ENCODE peak calls at places on chromosome 18, in four cellular contexts. P, Q, M and J are unnamed samples.

GRCh38 chr18:48399303-48400075 is 9.7 kb downstream of the ZBTB7C start:
- DNase-seq in Q (no peak), P (no peak), M (no peak), J (no peak)

GRCh38 chr18:26073742-26074141 is 16.7 kb downstream of the SS18 start:
- DNase-seq in Q (no peak), M (no peak), P (no peak), J (no peak)

GRCh38 chr18:68728301-68728700 is 13.4 kb upstream of the TMX3 start:
- DNase-seq in M (no peak), Q (no peak), P (no peak), J (no peak)

GRCh38 chr18:4842287-4842686 is 354.8 kb downstream of the AKAIN1 start:
- DNase-seq in M (no peak), P (no peak), Q (no peak), J (no peak)

GRCh38 chr18:63617049-63617995 is 26.7 kb downstream of the SERPINB4 start:
- DNase-seq in P (no peak), Q (no peak), M (no peak), J (peak; percentile 26)

GRCh38 chr18:37701967-37702366 is 136.4 kb upstream of the CELF4 start:
- DNase-seq in P (no peak), Q (no peak), M (no peak), J (no peak)

GRCh38 chr18:71902482-71902881 is 641.7 kb downstream of the CBLN2 start:
- DNase-seq in M (no peak), P (no peak), Q (no peak), J (no peak)

GRCh38 chr18:27750014-27750413 is 426.9 kb downstream of the CDH2 start:
- DNase-seq in M (peak; percentile 80), P (peak; percentile 74), Q (peak; percentile 67), J (peak; percentile 98)

GRCh38 chr18:2325933-2326332 is 245.4 kb downstream of the METTL4 start:
- DNase-seq in P (no peak), Q (no peak), M (no peak), J (no peak)

GRCh38 chr18:961644-962355 is 57.1 kb downstream of the ADCYAP1 start:
- DNase-seq in Q (peak; percentile 85), M (peak; percentile 50), P (peak; percentile 34), J (peak; percentile 43)

GRCh38 chr18:26429535-26429934 is 118.8 kb downstream of the KCTD1 start:
- DNase-seq in P (no peak), Q (peak; percentile 42), M (no peak), J (peak; percentile 48)

GRCh38 chr18:79681484-79682387 is 2.1 kb downstream of the CTDP1 start:
- DNase-seq in P (no peak), Q (no peak), M (no peak), J (no peak)

GRCh38 chr18:8389391-8390340 is 219.6 kb upstream of the RAB12 start:
- DNase-seq in Q (peak; percentile 84), P (peak; percentile 66), M (peak; percentile 80), J (peak; percentile 85)

GRCh38 chr18:56238576-56238975 is 399.8 kb downstream of the TXNL1 start:
- DNase-seq in P (no peak), M (no peak), Q (no peak), J (peak; percentile 31)

GRCh38 chr18:35926884-35927283 is 45.6 kb upstream of the RMP24 start:
- DNase-seq in M (no peak), P (peak; percentile 16), Q (no peak), J (no peak)

GRCh38 chr18:26487437-26487836 is 60.9 kb downstream of the KCTD1 start:
- DNase-seq in P (peak; percentile 53), M (no peak), Q (no peak), J (no peak)

GRCh38 chr18:45083456-45083855 is 402.8 kb downstream of the SETBP1 start:
- DNase-seq in M (no peak), P (peak; percentile 50), Q (no peak), J (no peak)

GRCh38 chr18:45044787-45045186 is 364.1 kb downstream of the SETBP1 start:
- DNase-seq in Q (no peak), P (no peak), M (no peak), J (no peak)

GRCh38 chr18:54223568-54224241 is 764 bp downstream of the MBD2 start:
- DNase-seq in P (peak; percentile 25), Q (peak; percentile 53), M (peak; percentile 32), J (peak; percentile 45)

GRCh38 chr18:59663096-59663495 is 34.1 kb downstream of the CCBE1 start:
- DNase-seq in M (no peak), Q (no peak), P (no peak), J (no peak)
- H3K79me2 ChIP-seq in M (no peaks in the 10 kb centered on the region), Q (no peaks in the 10 kb centered on the region), P (no peaks in the 10 kb centered on the region), J (no peaks in the 10 kb centered on the region)

GRCh38 chr18:24014062-24014985 is at the start of gene TTC39C:
- DNase-seq in M (peak; percentile 55), P (peak; percentile 49), Q (peak; percentile 79), J (peak; percentile 61)
- H2BK5ac ChIP-seq in M (no peak within 1 kb of the TSS), P (peak within 1 kb of the TSS; percentile 61), Q (no peak within 1 kb of the TSS), J (no peak within 1 kb of the TSS)

DNA sequence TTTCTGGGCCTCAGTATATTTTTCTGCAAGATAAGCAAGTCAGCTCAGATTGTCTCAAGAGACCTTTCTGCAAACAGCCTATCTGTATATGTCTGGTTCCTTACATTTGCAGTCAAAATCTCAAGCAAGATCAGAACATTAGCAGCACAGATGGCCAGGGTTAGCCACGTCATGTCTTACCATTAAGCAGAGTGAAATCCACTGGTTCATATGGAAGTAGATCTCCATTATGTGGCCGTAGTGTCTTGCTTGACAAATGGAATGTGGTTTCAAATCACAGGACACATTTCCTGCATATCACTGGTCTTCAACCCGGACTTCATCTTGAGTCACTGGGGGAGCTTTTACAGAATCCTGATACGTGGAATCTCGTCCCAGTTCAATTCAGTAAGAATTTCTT is 500.2 kb downstream of the FBXO15 start:
- DNase-seq in Q (no peak), M (no peak), P (no peak), J (no peak)
- H2BK120ac ChIP-seq in Q (no peak overlapping the region), M (no peak overlapping the region), P (no peak overlapping the region), J (no peak overlapping the region)

DNA sequence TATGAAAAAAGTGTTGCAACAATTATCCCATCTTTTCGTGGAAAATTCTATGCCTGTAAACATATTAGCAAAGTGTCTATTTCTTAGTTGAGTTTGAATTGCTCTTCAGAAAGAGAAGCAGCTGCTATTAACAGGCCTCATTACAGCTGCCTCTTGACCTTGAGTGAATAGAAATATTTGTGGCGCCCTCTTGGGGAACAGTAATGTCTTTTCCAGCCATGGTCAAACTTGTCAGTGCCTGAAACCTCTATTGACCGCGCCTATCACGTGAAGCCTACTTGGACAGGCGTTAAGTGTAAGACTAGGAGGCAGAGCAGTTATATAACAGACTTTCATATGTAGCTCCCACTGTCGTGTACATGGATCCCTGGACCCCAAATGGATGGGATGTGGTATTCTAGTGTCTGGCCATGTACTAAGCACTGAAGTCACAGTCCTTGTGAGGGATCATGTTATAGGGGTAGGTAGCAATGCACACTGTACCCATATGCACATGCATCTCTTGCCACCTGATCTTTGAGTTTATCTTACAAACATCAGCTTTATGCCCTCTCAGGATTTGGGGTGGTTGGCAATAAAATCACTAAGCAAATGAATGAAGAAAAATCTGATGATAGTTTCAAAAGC is 245.0 kb downstream of the PTGR3 start:
- DNase-seq in P (no peak), M (peak; percentile 45), Q (no peak), J (peak; percentile 66)
- H3K79me2 ChIP-seq in P (no peaks in the 10 kb centered on the region), M (no peaks in the 10 kb centered on the region), Q (no peaks in the 10 kb centered on the region), J (no peaks in the 10 kb centered on the region)

DNA sequence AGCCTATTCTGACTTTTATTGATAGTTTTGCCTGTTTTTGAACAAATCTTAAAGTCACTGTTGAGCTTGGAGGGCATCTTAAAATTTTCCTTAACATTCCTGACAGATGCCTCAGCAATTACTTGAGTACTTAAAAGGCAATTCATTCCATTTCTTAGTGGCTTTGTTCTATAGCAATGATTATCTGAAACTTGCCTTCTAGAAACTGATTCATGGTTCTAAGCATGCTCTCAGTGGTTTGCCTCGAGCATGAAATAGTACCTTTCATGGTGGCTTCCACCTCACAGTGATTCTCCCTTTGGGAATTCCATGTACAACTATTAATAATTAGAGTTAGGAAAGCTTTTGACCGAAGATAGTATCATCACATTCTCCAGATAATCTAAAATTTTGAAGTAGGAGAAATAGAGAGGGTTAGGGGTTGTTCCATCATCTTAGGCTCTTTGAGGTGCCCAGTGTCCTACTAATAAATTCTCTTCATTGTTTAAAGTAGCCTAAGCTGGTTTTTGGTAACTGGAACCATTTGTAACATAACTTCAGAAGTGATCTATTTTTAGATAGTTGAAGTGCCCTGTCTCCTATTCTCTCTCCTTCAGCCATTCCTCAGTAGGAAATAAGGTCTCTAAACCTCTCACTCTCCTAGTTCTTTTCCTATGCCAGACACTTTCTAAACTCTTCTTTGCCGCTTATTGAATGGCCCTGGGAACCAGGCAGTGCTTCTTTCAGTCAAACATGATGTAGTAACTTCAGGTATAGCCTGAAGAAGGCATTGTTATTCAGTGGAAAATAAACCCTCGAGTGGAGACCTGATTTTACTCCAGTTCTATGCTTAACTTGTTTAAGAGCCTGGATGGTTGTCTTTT is 156.1 kb downstream of the HAUS1 start:
- DNase-seq in M (no peak), Q (no peak), P (peak; percentile 83), J (peak; percentile 56)
- H2BK5ac ChIP-seq in M (no peak overlapping the region), Q (no peak overlapping the region), P (no peak overlapping the region), J (no peak overlapping the region)

GRCh38 chr18:6357668-6358067 is 57.0 kb downstream of the L3MBTL4 start:
- DNase-seq in P (no peak), Q (no peak), M (no peak), J (no peak)

GRCh38 chr18:6355789-6356589 is 58.7 kb downstream of the L3MBTL4 start:
- DNase-seq in M (no peak), Q (no peak), P (no peak), J (peak; percentile 19)

DNA sequence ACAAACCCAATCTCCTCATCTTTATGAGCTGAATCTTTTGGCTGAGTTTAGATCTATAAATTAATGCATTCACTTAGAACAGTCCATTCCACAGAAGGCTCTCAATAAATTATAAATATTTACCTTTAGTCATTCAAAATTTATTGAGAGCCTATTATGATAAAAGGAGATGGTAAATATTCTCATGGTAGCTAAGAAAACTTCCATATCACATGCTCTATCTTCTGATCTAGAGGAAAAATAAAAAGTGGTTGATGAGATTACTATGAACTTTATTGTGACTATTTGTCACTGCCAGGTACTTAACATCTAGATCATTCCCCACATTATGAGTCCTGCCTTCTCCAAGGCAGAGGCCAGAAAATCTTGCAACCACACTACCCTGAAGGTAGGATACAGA is 62.4 kb downstream of the L3MBTL4 start:
- DNase-seq in P (no peak), M (no peak), Q (no peak), J (no peak)
- H2BK120ac ChIP-seq in P (no peak overlapping the region), M (no peak overlapping the region), Q (no peak overlapping the region), J (no peak overlapping the region)

DNA sequence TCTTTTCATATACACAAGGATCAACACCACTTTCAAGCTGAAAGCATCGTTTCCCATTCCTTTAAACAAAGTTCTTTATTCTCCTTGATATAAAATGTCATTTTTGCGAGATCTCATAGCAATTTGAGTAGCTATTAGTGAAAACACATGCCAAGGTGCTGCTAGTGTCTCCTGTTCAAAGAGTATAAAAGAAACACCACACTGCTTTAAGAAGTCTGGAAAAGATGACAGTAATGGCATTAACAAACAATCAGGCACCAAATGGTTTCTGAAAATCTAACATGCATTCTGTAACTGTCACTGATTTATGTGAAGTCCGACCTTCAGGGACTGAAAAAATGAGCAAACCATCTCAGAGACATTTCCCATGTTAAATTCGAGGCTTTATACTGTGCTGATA is 2.4 kb downstream of the CCBE1 start:
- DNase-seq in M (no peak), P (no peak), Q (no peak), J (no peak)
- H3K79me2 ChIP-seq in M (no peaks in the 10 kb centered on the region), P (peaks cover 5% of the 10 kb centered on the region), Q (no peaks in the 10 kb centered on the region), J (no peaks in the 10 kb centered on the region)

DNA sequence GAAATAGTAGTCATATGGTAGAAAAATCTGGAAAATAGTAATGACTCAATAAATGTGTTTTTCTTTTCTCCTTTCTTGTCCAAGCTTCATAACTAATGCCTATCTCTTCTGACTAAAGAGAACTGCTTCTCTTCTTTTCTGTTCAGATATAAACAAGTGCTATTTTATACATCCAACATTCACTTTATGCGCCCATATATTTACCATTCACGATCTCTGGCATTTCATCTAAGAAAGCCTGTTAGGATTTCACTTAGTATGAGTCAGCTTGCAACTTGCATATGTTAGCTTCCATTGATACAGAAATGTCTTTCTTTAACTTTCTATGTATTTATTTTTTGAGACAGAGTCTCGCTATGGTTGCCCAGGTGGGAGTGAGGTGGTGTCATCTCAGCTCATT is 224.9 kb downstream of the VAPA start:
- DNase-seq in Q (no peak), M (no peak), P (no peak), J (no peak)
- H2BK5ac ChIP-seq in Q (no peak overlapping the region), M (no peak overlapping the region), P (no peak overlapping the region), J (no peak overlapping the region)